ENCODE peak calls at places on chromosomes 6 and 20, in ten cellular contexts. C is neural progenitor cell, O is astrocyte of the spinal cord, E is heart left ventricle, X is PC-9, L is fibroblast of pulmonary artery, V is hepatocyte, U is thyroid gland, N is lung, S is bronchial epithelial cell. A is an unnamed sample.
A peak's percentile ranks its signal among the peaks of the same experiment; 100 is the strongest.

GRCh38 chr20:4665591-4665990 is 56.1 kb upstream of the PRND start:
- DNase-seq in C (no peak), V (no peak), O (no peak), U (no peak), L (no peak), S (no peak), X (no peak), N (no peak), E (no peak), A (no peak)

GRCh38 chr6:11769816-11770545 is 8.6 kb downstream of the ADTRP start:
- DNase-seq in O (no peak), X (peak; percentile 43), N (no peak), L (no peak), V (no peak), C (no peak), S (peak; percentile 72), U (no peak), E (no peak), A (no peak)

GRCh38 chr6:112233864-112234263 is 20.5 kb downstream of the LAMA4 start:
- DNase-seq in E (peak; percentile 66), O (peak; percentile 60), S (no peak), U (no peak), X (no peak), C (no peak), L (peak; percentile 88), V (no peak), N (no peak), A (peak; percentile 93)

GRCh38 chr20:36547186-36548005 is 6.1 kb downstream of the MYL9 start:
- DNase-seq in X (no peak), S (no peak), C (no peak), E (no peak), U (no peak), N (no peak), V (no peak), O (no peak), L (no peak), A (no peak)

GRCh38 chr6:110233769-110234374 is 53.6 kb downstream of the CDC40 start:
- DNase-seq in E (no peak), N (no peak), U (no peak), X (no peak), L (peak; percentile 21), O (peak; percentile 32), V (no peak), S (no peak), C (no peak), A (peak; percentile 22)

GRCh38 chr20:43590036-43590391 is 723 bp upstream of the IFT52 start:
- DNase-seq in V (no peak), N (no peak), C (peak; percentile 67), O (no peak), E (peak; percentile 18), L (no peak), X (no peak), U (no peak), S (no peak), A (no peak)

GRCh38 chr6:166505133-166505905 is 81.2 kb downstream of the RAMACL start:
- DNase-seq in U (no peak), S (no peak), L (no peak), O (no peak), E (no peak), C (no peak), X (no peak), N (no peak), V (no peak), A (no peak)

GRCh38 chr6:112037783-112038216 is 16.1 kb upstream of the CCN6 start:
- DNase-seq in X (peak; percentile 64), L (peak; percentile 95), E (peak; percentile 40), V (peak; percentile 30), O (peak; percentile 95), C (no peak), U (peak; percentile 23), N (no peak), S (peak; percentile 51), A (peak; percentile 96)

GRCh38 chr6:128725271-128726233 is 157.4 kb upstream of the LAMA2 start:
- DNase-seq in C (peak; percentile 61), N (no peak), X (peak; percentile 3), V (peak; percentile 64), L (peak; percentile 74), E (peak; percentile 12), S (peak; percentile 33), O (peak; percentile 49), U (peak; percentile 2), A (peak; percentile 67)

DNA sequence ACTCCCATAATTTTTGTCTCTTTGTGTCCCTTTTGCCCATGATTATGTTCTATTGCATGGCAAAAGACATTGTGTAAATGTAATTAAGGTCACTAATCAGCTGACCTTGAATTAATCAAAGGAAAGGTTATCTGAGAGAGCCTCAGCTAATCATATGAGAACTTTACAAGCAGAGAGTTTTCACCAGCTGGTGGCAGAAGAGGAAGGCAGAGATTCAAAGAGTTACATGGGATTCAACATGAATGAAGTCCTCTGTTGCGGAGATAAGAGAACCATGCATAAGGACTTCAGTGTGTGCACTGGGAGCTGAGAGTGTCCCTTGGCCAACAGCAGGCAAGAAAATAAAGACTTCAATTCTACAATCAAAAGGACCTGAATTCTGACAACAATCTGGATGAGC is 494.1 kb upstream of the ARID1B start:
- DNase-seq in N (no peak), E (no peak), S (no peak), L (no peak), V (no peak), C (no peak), X (no peak), O (no peak), U (no peak), A (no peak)
- TF ChIP-seq CTCF in N (no peak), E (no peak), S (no peak), L (no peak), V (peak; percentile 4), C (no peak), X (no peak), O (no peak), U (no peak), A (no peak)

GRCh38 chr6:156840136-156840535 is 63.0 kb downstream of the ARID1B start:
- DNase-seq in S (no peak), X (no peak), N (no peak), E (no peak), V (no peak), U (no peak), C (no peak), L (peak; percentile 57), O (peak; percentile 26), A (peak; percentile 36)
- H3K4me3 ChIP-seq in S (no peak overlapping the region), X (no peak overlapping the region), N (no peak overlapping the region), E (no peak overlapping the region), V (no peak overlapping the region), U (no peak overlapping the region), C (no peak overlapping the region), L (peak overlapping the region; percentile 23), O (no peak overlapping the region), A (peak overlapping the region; percentile 4)

GRCh38 chr20:46563170-46563847 is 12.9 kb upstream of the OCSTAMP start:
- DNase-seq in N (no peak), V (no peak), S (no peak), L (no peak), U (no peak), C (peak; percentile 41), X (no peak), E (no peak), O (no peak), A (no peak)
- TF ChIP-seq CTCF in N (no peak), V (no peak), S (no peak), L (no peak), U (no peak), C (peak; percentile 40), X (no peak), E (no peak), O (peak; percentile 11), A (no peak)

GRCh38 chr20:50680106-50680960 is 11.0 kb downstream of the RIPOR3 start:
- DNase-seq in S (no peak), N (no peak), C (no peak), L (no peak), U (peak; percentile 69), E (no peak), X (peak; percentile 69), V (peak; percentile 71), O (peak; percentile 54), A (no peak)
- H3K4me3 ChIP-seq in S (no peak overlapping the region), N (no peak overlapping the region), C (no peak overlapping the region), L (no peak overlapping the region), U (no peak overlapping the region), E (no peak overlapping the region), X (peak overlapping the region; percentile 30), V (no peak overlapping the region), O (no peak overlapping the region), A (no peak overlapping the region)

A was measured in cardiac fibroblast.